ENCODE peak calls at places on chromosomes 11 and 22, in nine cellular contexts. X is activated T-helper 1 cell treated with anti-CD3 and anti-CD28 coated beads, Interleukin-12 subunit alpha, Interleukin-12 subunit beta, Interleukin-2, Interleukin-4 antibody, amounts not matched to agents 30 ng/mL and 10 ng/mL and 1 ng/mL, durations not matched to agents 14 hours and 24 hours and 36 hours; I is M059J; N is iris pigment epithelial cell; G is NCI-H774; P is adrenal gland; W is mesothelial cell of epicardium; Y is stimulated activated CD8-positive, alpha-beta memory T cell treated with anti-CD3 and anti-CD28 coated beads, Interleukin-15, amount 100 ng/mL, for 48 hours; J is NCI-H1105. D is an unnamed sample.

GRCh38 chr11:119709638-119710346 is 19.2 kb downstream of the NECTIN1 start:
- DNase-seq in X (no peak), I (peak), N (peak), G (no peak), P (no peak), W (no peak), Y (no peak), J (peak), D (no peak)

GRCh38 chr11:2097356-2097997 is 41.7 kb downstream of the IGF2 start:
- DNase-seq in X (no peak), I (peak), N (peak), G (no peak), P (peak), W (no peak), Y (no peak), J (no peak), D (no peak)

GRCh38 chr22:36086170-36086490 is 57.5 kb upstream of the RBFOX2 start:
- DNase-seq in X (no peak), I (no peak), N (no peak), G (no peak), P (no peak), W (no peak), Y (no peak), J (no peak), D (no peak)

GRCh38 chr11:20022363-20023081 is 137.8 kb downstream of the DBX1 start:
- DNase-seq in X (no peak), I (peak), N (peak), G (no peak), P (no peak), W (no peak), Y (no peak), J (peak), D (no peak)

GRCh38 chr11:15291885-15292284 is 177.2 kb downstream of the INSC start:
- DNase-seq in X (no peak), I (peak), N (no peak), G (no peak), P (peak), W (no peak), Y (no peak), J (no peak), D (no peak)

GRCh38 chr11:58059011-58059358 is 28.2 kb downstream of the OR6Q1 start:
- DNase-seq in X (no peak), I (peak), N (peak), G (no peak), P (no peak), W (no peak), Y (no peak), J (no peak), D (no peak)

GRCh38 chr22:32040324-32040904 is 2.6 kb upstream of the SLC5A1 start:
- DNase-seq in X (no peak), I (no peak), N (no peak), G (no peak), P (no peak), W (no peak), Y (no peak), J (no peak), D (no peak)

GRCh38 chr11:69200331-69201047 is 44.8 kb downstream of the SMIM38 start:
- DNase-seq in X (no peak), I (no peak), N (no peak), G (no peak), P (no peak), W (no peak), Y (no peak), J (no peak), D (no peak)

GRCh38 chr11:70498171-70498571 is 99.8 kb downstream of the CTTN start:
- DNase-seq in X (no peak), I (no peak), N (no peak), G (no peak), P (no peak), W (no peak), Y (no peak), J (no peak), D (no peak)

GRCh38 chr11:28448186-28448585 is 340.0 kb downstream of the METTL15 start:
- DNase-seq in X (no peak), I (peak), N (peak), G (no peak), P (no peak), W (no peak), Y (no peak), J (no peak), D (no peak)

GRCh38 chr22:27204280-27204679 is 546.9 kb downstream of the MIAT start:
- DNase-seq in X (no peak), I (no peak), N (no peak), G (no peak), P (no peak), W (no peak), Y (no peak), J (no peak), D (no peak)

GRCh38 chr11:38176812-38177322 is 1578.8 kb upstream of the RAG2 start:
- DNase-seq in X (no peak), I (no peak), N (no peak), G (no peak), P (no peak), W (no peak), Y (no peak), J (no peak), D (no peak)

GRCh38 chr22:37594237-37594636 is 14.3 kb upstream of the LGALS2 start:
- DNase-seq in X (no peak), I (no peak), N (no peak), G (no peak), P (no peak), W (no peak), Y (no peak), J (no peak), D (no peak)

GRCh38 chr11:15073361-15074205 is at the start of gene CALCB:
- DNase-seq in X (no peak), I (no peak), N (peak), G (peak), P (no peak), W (no peak), Y (peak), J (peak), D (no peak)

GRCh38 chr22:19717691-19718254 is 3.5 kb downstream of the SEPTIN5 start:
- DNase-seq in X (peak), I (peak), N (peak), G (peak), P (peak), W (peak), Y (peak), J (peak), D (no peak)

GRCh38 chr11:92501346-92501745 is 276.7 kb downstream of the FAT3 start:
- DNase-seq in X (no peak), I (no peak), N (no peak), G (no peak), P (no peak), W (no peak), Y (no peak), J (no peak), D (no peak)

GRCh38 chr22:44839061-44839460 is 86.7 kb downstream of the ARHGAP8 start:
- DNase-seq in X (no peak), I (no peak), N (no peak), G (no peak), P (no peak), W (no peak), Y (no peak), J (no peak), D (no peak)

GRCh38 chr11:85823816-85824215 is 12.9 kb upstream of the SYTL2 start:
- DNase-seq in X (peak), I (peak), N (no peak), G (no peak), P (no peak), W (no peak), Y (peak), J (no peak), D (no peak)

GRCh38 chr22:38273135-38273761 is 438 bp upstream of the TMEM184B start:
- DNase-seq in X (no peak), I (no peak), N (no peak), G (no peak), P (no peak), W (no peak), Y (no peak), J (no peak), D (no peak)

GRCh38 chr11:121210445-121210970 is 82.1 kb upstream of the SC5D start:
- DNase-seq in X (no peak), I (no peak), N (no peak), G (no peak), P (no peak), W (no peak), Y (no peak), J (no peak), D (no peak)

GRCh38 chr11:119513806-119514170 is 90.8 kb upstream of the THY1 start:
- DNase-seq in X (no peak), I (no peak), N (no peak), G (no peak), P (no peak), W (no peak), Y (no peak), J (no peak), D (no peak)

GRCh38 chr11:113401718-113402117 is 14.1 kb downstream of the ANKK1 start:
- DNase-seq in X (no peak), I (peak), N (no peak), G (peak), P (peak), W (no peak), Y (no peak), J (peak), D (no peak)

GRCh38 chr22:40417041-40417440 is 46.6 kb downstream of the SGSM3 start:
- DNase-seq in X (no peak), I (no peak), N (no peak), G (no peak), P (no peak), W (no peak), Y (no peak), J (no peak), D (no peak)

GRCh38 chr11:129766858-129767604 is 48.6 kb upstream of the TMEM45B start:
- DNase-seq in X (no peak), I (peak), N (peak), G (no peak), P (peak), W (no peak), Y (no peak), J (no peak), D (peak)

GRCh38 chr11:120817131-120817530 is 206.8 kb upstream of the TBCEL start:
- DNase-seq in X (no peak), I (no peak), N (no peak), G (no peak), P (peak), W (no peak), Y (no peak), J (no peak), D (no peak)

GRCh38 chr11:118545533-118545932 is 14.5 kb downstream of the TMEM25 start:
- DNase-seq in X (no peak), I (no peak), N (no peak), G (no peak), P (no peak), W (no peak), Y (no peak), J (no peak), D (no peak)

GRCh38 chr11:25859776-25860175 is 472.2 kb upstream of the ANO3 start:
- DNase-seq in X (no peak), I (no peak), N (no peak), G (no peak), P (no peak), W (no peak), Y (no peak), J (no peak), D (no peak)

GRCh38 chr11:117560786-117561530 is 233.3 kb downstream of the CEP164 start:
- DNase-seq in X (no peak), I (no peak), N (no peak), G (no peak), P (no peak), W (no peak), Y (no peak), J (no peak), D (no peak)

GRCh38 chr11:13354335-13354734 is 76.7 kb downstream of the BMAL1 start:
- DNase-seq in X (no peak), I (peak), N (peak), G (no peak), P (no peak), W (no peak), Y (no peak), J (no peak), D (no peak)

GRCh38 chr11:132721526-132721925 is 810.8 kb downstream of the OPCML start:
- DNase-seq in X (no peak), I (no peak), N (no peak), G (no peak), P (no peak), W (no peak), Y (no peak), J (no peak), D (no peak)

GRCh38 chr22:18113680-18114394 is 3.2 kb downstream of the TUBA8 start:
- DNase-seq in X (no peak), I (no peak), N (no peak), G (no peak), P (no peak), W (no peak), Y (no peak), J (no peak), D (no peak)